ENCODE peak calls at places on chromosomes 16 and 17, in six cellular contexts. One of them, this sample, is unnamed.

GRCh38 chr17:83196088-83196765 is 116.8 kb downstream of the METRNL start:
- DNase-seq in transverse colon: no peak
- DNase-seq in breast epithelium: peak
- DNase-seq in GM12878: no peak
- DNase-seq in suprapubic skin: peak
- DNase-seq in esophagus muscularis mucosa: no peak
- DNase-seq in this sample: no peak

GRCh38 chr16:49618955-49619354 is 237.0 kb downstream of the ZNF423 start:
- DNase-seq in breast epithelium: no peak
- DNase-seq in transverse colon: no peak
- DNase-seq in suprapubic skin: peak
- DNase-seq in GM12878: no peak
- DNase-seq in esophagus muscularis mucosa: no peak
- DNase-seq in this sample: peak

GRCh38 chr17:72661093-72661944 is 431.2 kb downstream of the SLC39A11 start:
- DNase-seq in GM12878: no peak
- DNase-seq in breast epithelium: no peak
- DNase-seq in esophagus muscularis mucosa: no peak
- DNase-seq in suprapubic skin: no peak
- DNase-seq in transverse colon: no peak
- DNase-seq in this sample: no peak

GRCh38 chr16:67216612-67217490 is 10.1 kb upstream of the TMEM208 start:
- DNase-seq in transverse colon: no peak
- DNase-seq in breast epithelium: no peak
- DNase-seq in suprapubic skin: no peak
- DNase-seq in esophagus muscularis mucosa: no peak
- DNase-seq in GM12878: no peak
- DNase-seq in this sample: no peak

GRCh38 chr16:26993511-26993910 is 73.2 kb upstream of the C16orf82 start:
- DNase-seq in GM12878: no peak
- DNase-seq in suprapubic skin: peak
- DNase-seq in breast epithelium: no peak
- DNase-seq in transverse colon: no peak
- DNase-seq in esophagus muscularis mucosa: no peak
- DNase-seq in this sample: no peak

GRCh38 chr17:4558311-4558972 is 1.9 kb downstream of the GGT6 start:
- DNase-seq in esophagus muscularis mucosa: no peak
- DNase-seq in transverse colon: no peak
- DNase-seq in suprapubic skin: no peak
- DNase-seq in GM12878: no peak
- DNase-seq in breast epithelium: no peak
- DNase-seq in this sample: no peak

GRCh38 chr17:2468270-2468669 is 43.4 kb downstream of the METTL16 start:
- DNase-seq in breast epithelium: no peak
- DNase-seq in suprapubic skin: no peak
- DNase-seq in GM12878: no peak
- DNase-seq in transverse colon: no peak
- DNase-seq in esophagus muscularis mucosa: peak
- DNase-seq in this sample: no peak

GRCh38 chr17:66918896-66919295 is 45.6 kb upstream of the CACNG4 start:
- DNase-seq in esophagus muscularis mucosa: no peak
- DNase-seq in breast epithelium: no peak
- DNase-seq in suprapubic skin: no peak
- DNase-seq in GM12878: no peak
- DNase-seq in transverse colon: no peak
- DNase-seq in this sample: no peak

GRCh38 chr17:2724783-2725164 is 13.2 kb upstream of the CLUH start:
- DNase-seq in esophagus muscularis mucosa: no peak
- DNase-seq in transverse colon: peak
- DNase-seq in breast epithelium: no peak
- DNase-seq in suprapubic skin: no peak
- DNase-seq in GM12878: no peak
- DNase-seq in this sample: no peak

GRCh38 chr17:37643829-37644228 is 583 bp upstream of the DDX52 start:
- DNase-seq in esophagus muscularis mucosa: no peak
- DNase-seq in breast epithelium: no peak
- DNase-seq in transverse colon: no peak
- DNase-seq in suprapubic skin: no peak
- DNase-seq in GM12878: no peak
- DNase-seq in this sample: no peak

GRCh38 chr16:84610385-84610784 is 7.5 kb downstream of the COTL1 start:
- DNase-seq in GM12878: no peak
- DNase-seq in esophagus muscularis mucosa: no peak
- DNase-seq in breast epithelium: no peak
- DNase-seq in suprapubic skin: no peak
- DNase-seq in transverse colon: no peak
- DNase-seq in this sample: no peak

GRCh38 chr17:73155410-73156165 is 9.2 kb upstream of the SSTR2 start:
- DNase-seq in esophagus muscularis mucosa: no peak
- DNase-seq in transverse colon: no peak
- DNase-seq in breast epithelium: no peak
- DNase-seq in GM12878: no peak
- DNase-seq in suprapubic skin: no peak
- DNase-seq in this sample: no peak

GRCh38 chr17:16872836-16873653 is 98.9 kb downstream of the TNFRSF13B start:
- DNase-seq in breast epithelium: peak
- DNase-seq in transverse colon: peak
- DNase-seq in suprapubic skin: peak
- DNase-seq in esophagus muscularis mucosa: no peak
- DNase-seq in GM12878: no peak
- DNase-seq in this sample: peak

GRCh38 chr17:15649861-15650391 is 30.4 kb upstream of the FBXW10B start:
- DNase-seq in GM12878: no peak
- DNase-seq in esophagus muscularis mucosa: peak
- DNase-seq in breast epithelium: peak
- DNase-seq in transverse colon: peak
- DNase-seq in suprapubic skin: no peak
- DNase-seq in this sample: no peak

GRCh38 chr17:20944014-20944905 is 98.6 kb downstream of the USP22 start:
- DNase-seq in esophagus muscularis mucosa: no peak
- DNase-seq in transverse colon: peak
- DNase-seq in breast epithelium: peak
- DNase-seq in GM12878: no peak
- DNase-seq in suprapubic skin: no peak
- DNase-seq in this sample: no peak

GRCh38 chr17:67649891-67650290 is 67.8 kb upstream of the NOL11 start:
- DNase-seq in transverse colon: no peak
- DNase-seq in esophagus muscularis mucosa: no peak
- DNase-seq in GM12878: no peak
- DNase-seq in breast epithelium: no peak
- DNase-seq in suprapubic skin: no peak
- DNase-seq in this sample: no peak

GRCh38 chr16:89370081-89370511 is 120.3 kb downstream of the ANKRD11 start:
- DNase-seq in suprapubic skin: no peak
- DNase-seq in transverse colon: no peak
- DNase-seq in breast epithelium: no peak
- DNase-seq in GM12878: no peak
- DNase-seq in esophagus muscularis mucosa: no peak
- DNase-seq in this sample: no peak

GRCh38 chr17:44348234-44348987 is 3.3 kb downstream of the GRN start:
- DNase-seq in esophagus muscularis mucosa: no peak
- DNase-seq in GM12878: peak
- DNase-seq in transverse colon: peak
- DNase-seq in suprapubic skin: no peak
- DNase-seq in breast epithelium: no peak
- DNase-seq in this sample: no peak

GRCh38 chr17:44343510-44344209 is 1.4 kb upstream of the GRN start:
- DNase-seq in GM12878: no peak
- DNase-seq in breast epithelium: no peak
- DNase-seq in transverse colon: no peak
- DNase-seq in esophagus muscularis mucosa: no peak
- DNase-seq in suprapubic skin: peak
- DNase-seq in this sample: no peak

GRCh38 chr17:44346064-44346844 is 1.2 kb downstream of the GRN start:
- DNase-seq in esophagus muscularis mucosa: no peak
- DNase-seq in suprapubic skin: peak
- DNase-seq in breast epithelium: no peak
- DNase-seq in transverse colon: no peak
- DNase-seq in GM12878: no peak
- DNase-seq in this sample: no peak

GRCh38 chr17:44344939-44345496 is at the start of gene GRN:
- DNase-seq in GM12878: peak
- DNase-seq in esophagus muscularis mucosa: peak
- DNase-seq in suprapubic skin: peak
- DNase-seq in transverse colon: peak
- DNase-seq in breast epithelium: peak
- DNase-seq in this sample: no peak

GRCh38 chr17:44345497-44346026 is 460 bp downstream of the GRN start:
- DNase-seq in suprapubic skin: peak
- DNase-seq in transverse colon: peak
- DNase-seq in GM12878: no peak
- DNase-seq in esophagus muscularis mucosa: no peak
- DNase-seq in breast epithelium: no peak
- DNase-seq in this sample: no peak
- H3K27ac ChIP-seq in suprapubic skin: peak
- H3K27ac ChIP-seq in transverse colon: peak
- H3K27ac ChIP-seq in GM12878: peak
- H3K27ac ChIP-seq in esophagus muscularis mucosa: peak
- H3K27ac ChIP-seq in breast epithelium: peak
- H3K27ac ChIP-seq in this sample: peak

GRCh38 chr16:2019500-2019899 is at the start of gene NPW:
- DNase-seq in transverse colon: no peak
- DNase-seq in GM12878: no peak
- DNase-seq in suprapubic skin: no peak
- DNase-seq in esophagus muscularis mucosa: no peak
- DNase-seq in breast epithelium: no peak
- DNase-seq in this sample: no peak
- TF ChIP-seq POLR2AphosphoS5 in transverse colon: no peak
- TF ChIP-seq POLR2AphosphoS5 in GM12878: no peak
- TF ChIP-seq POLR2AphosphoS5 in suprapubic skin: no peak
- TF ChIP-seq POLR2AphosphoS5 in esophagus muscularis mucosa: no peak
- TF ChIP-seq POLR2AphosphoS5 in breast epithelium: no peak
- TF ChIP-seq POLR2AphosphoS5 in this sample: no peak

DNA sequence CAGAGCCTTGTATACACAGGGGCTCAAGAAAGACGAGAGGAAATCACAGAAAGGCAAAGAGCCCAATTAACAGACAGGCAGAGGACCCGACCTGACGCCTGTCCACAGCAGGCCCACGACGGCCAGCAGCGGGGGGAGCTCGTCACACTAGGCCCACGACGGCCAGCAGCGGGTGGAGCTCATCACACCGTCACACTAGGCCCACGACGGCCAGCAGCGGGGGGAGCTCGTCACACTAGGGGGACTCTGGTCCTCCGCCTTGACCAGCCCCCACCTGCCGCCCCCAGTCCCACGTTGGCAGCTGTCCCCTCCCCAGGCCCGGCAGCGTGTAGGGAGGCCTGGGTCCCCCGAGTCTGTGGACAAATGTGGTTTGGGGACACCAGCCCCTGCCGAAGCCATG is 23.7 kb upstream of the GNG13 start:
- DNase-seq in suprapubic skin: no peak
- DNase-seq in breast epithelium: no peak
- DNase-seq in transverse colon: no peak
- DNase-seq in esophagus muscularis mucosa: no peak
- DNase-seq in GM12878: no peak
- DNase-seq in this sample: no peak
- H3K27ac ChIP-seq in suprapubic skin: no peak
- H3K27ac ChIP-seq in breast epithelium: no peak
- H3K27ac ChIP-seq in transverse colon: no peak
- H3K27ac ChIP-seq in esophagus muscularis mucosa: no peak
- H3K27ac ChIP-seq in GM12878: no peak
- H3K27ac ChIP-seq in this sample: no peak

GRCh38 chr17:74445156-74445555 is 13.3 kb downstream of the GPRC5C start:
- DNase-seq in transverse colon: no peak
- DNase-seq in GM12878: no peak
- DNase-seq in esophagus muscularis mucosa: no peak
- DNase-seq in breast epithelium: no peak
- DNase-seq in suprapubic skin: no peak
- DNase-seq in this sample: no peak
- TF ChIP-seq POLR2AphosphoS5 in transverse colon: no peak
- TF ChIP-seq POLR2AphosphoS5 in GM12878: no peak
- TF ChIP-seq POLR2AphosphoS5 in esophagus muscularis mucosa: no peak
- TF ChIP-seq POLR2AphosphoS5 in breast epithelium: no peak
- TF ChIP-seq POLR2AphosphoS5 in suprapubic skin: no peak
- TF ChIP-seq POLR2AphosphoS5 in this sample: no peak

GRCh38 chr16:72928089-72928981 is 119.6 kb downstream of the ZFHX3 start:
- DNase-seq in transverse colon: no peak
- DNase-seq in GM12878: no peak
- DNase-seq in breast epithelium: no peak
- DNase-seq in esophagus muscularis mucosa: no peak
- DNase-seq in suprapubic skin: no peak
- DNase-seq in this sample: no peak

GRCh38 chr16:72934661-72935403 is 113.1 kb downstream of the ZFHX3 start:
- DNase-seq in transverse colon: no peak
- DNase-seq in esophagus muscularis mucosa: no peak
- DNase-seq in GM12878: no peak
- DNase-seq in suprapubic skin: no peak
- DNase-seq in breast epithelium: no peak
- DNase-seq in this sample: no peak

GRCh38 chr16:72935896-72936295 is 112.0 kb downstream of the ZFHX3 start:
- DNase-seq in breast epithelium: no peak
- DNase-seq in suprapubic skin: no peak
- DNase-seq in GM12878: no peak
- DNase-seq in esophagus muscularis mucosa: no peak
- DNase-seq in transverse colon: no peak
- DNase-seq in this sample: no peak

GRCh38 chr16:72932677-72933335 is 115.1 kb downstream of the ZFHX3 start:
- DNase-seq in esophagus muscularis mucosa: no peak
- DNase-seq in suprapubic skin: no peak
- DNase-seq in breast epithelium: no peak
- DNase-seq in transverse colon: no peak
- DNase-seq in GM12878: no peak
- DNase-seq in this sample: no peak

GRCh38 chr16:72932050-72932449 is 115.9 kb downstream of the ZFHX3 start:
- DNase-seq in GM12878: no peak
- DNase-seq in suprapubic skin: no peak
- DNase-seq in breast epithelium: no peak
- DNase-seq in esophagus muscularis mucosa: no peak
- DNase-seq in transverse colon: no peak
- DNase-seq in this sample: no peak
- H3K27ac ChIP-seq in GM12878: no peak
- H3K27ac ChIP-seq in suprapubic skin: peak
- H3K27ac ChIP-seq in breast epithelium: peak
- H3K27ac ChIP-seq in esophagus muscularis mucosa: peak
- H3K27ac ChIP-seq in transverse colon: peak
- H3K27ac ChIP-seq in this sample: peak

DNA sequence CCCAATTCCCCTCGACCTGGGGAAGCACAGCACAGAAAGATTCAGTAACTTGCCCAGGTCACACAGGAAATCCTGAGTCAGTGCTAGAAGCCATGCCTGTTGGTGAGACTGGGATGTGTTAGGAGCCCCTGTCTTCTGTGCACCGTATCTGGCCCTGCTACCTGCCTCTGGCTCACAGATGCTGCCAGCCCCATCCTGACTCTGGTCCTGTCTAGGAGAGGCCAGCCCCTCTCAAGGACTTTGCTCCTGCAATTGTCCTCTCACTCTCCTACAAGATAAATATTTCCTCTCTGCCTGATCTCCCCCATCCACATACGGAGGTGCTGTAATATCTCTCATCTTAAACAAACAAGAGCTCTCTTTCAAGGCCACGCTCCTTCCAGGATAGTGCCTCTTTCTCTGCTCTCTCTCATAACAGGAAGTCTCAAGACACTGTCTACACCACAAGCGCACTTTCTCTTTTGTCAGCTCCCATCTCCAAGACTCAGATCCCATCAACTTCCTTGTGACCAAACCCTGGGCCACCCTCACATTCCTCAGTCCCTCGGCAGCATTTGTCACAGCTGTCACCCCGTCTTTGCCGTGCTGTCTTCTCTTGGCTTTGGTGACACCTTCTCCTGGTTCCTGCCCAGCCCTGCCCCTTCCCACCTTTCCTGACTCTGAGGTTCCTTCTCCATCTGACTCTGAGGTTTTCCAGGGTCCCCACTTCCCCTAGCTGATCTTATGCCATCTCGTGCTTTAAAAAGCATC is 1.9 kb downstream of the SLC13A2 start:
- DNase-seq in transverse colon: no peak
- DNase-seq in suprapubic skin: peak
- DNase-seq in esophagus muscularis mucosa: no peak
- DNase-seq in breast epithelium: peak
- DNase-seq in GM12878: no peak
- DNase-seq in this sample: no peak
- TF ChIP-seq POLR2AphosphoS5 in transverse colon: peak
- TF ChIP-seq POLR2AphosphoS5 in suprapubic skin: no peak
- TF ChIP-seq POLR2AphosphoS5 in esophagus muscularis mucosa: no peak
- TF ChIP-seq POLR2AphosphoS5 in breast epithelium: no peak
- TF ChIP-seq POLR2AphosphoS5 in GM12878: no peak
- TF ChIP-seq POLR2AphosphoS5 in this sample: no peak

This sample was measured in vagina.